ENCODE peak calls at places on chromosomes 3 and 15, in seven cellular contexts. W is nucleus accumbens; K is A172; V is lung microvascular endothelial cell; Z is activated naive CD4-positive, alpha-beta T cell; P is RPMI7951; D is Ammon's horn. I is an unnamed sample.

GRCh38 chr3:177724020-177724638 is 526.8 kb upstream of the TBL1XR1 start:
- DNase-seq in W (no peak), K (no peak), V (peak; percentile 74), Z (no peak), P (peak; percentile 20), D (peak; percentile 78), I (peak; percentile 44)

GRCh38 chr3:156685752-156686151 is 11.4 kb downstream of the TIPARP start:
- DNase-seq in W (no peak), K (no peak), V (no peak), Z (no peak), P (no peak), D (no peak), I (no peak)

GRCh38 chr3:150158974-150159625 is 188.4 kb upstream of the PFN2 start:
- DNase-seq in W (no peak), K (no peak), V (no peak), Z (no peak), P (peak; percentile 59), D (peak; percentile 30), I (no peak)

GRCh38 chr15:93035953-93036810 is 52.8 kb downstream of the RGMA start:
- DNase-seq in W (no peak), K (no peak), V (peak; percentile 34), Z (no peak), P (no peak), D (no peak), I (peak; percentile 34)

GRCh38 chr15:22880068-22880980 is 41.9 kb downstream of the NIPA2 start:
- DNase-seq in W (no peak), K (no peak), V (no peak), Z (no peak), P (no peak), D (no peak), I (no peak)

GRCh38 chr3:127035672-127036071 is 52.8 kb downstream of the PLXNA1 start:
- DNase-seq in W (no peak), K (peak; percentile 87), V (peak; percentile 34), Z (no peak), P (peak; percentile 78), D (no peak), I (no peak)

GRCh38 chr3:141170678-141171295 is 60.8 kb upstream of the PXYLP1 start:
- DNase-seq in W (no peak), K (no peak), V (no peak), Z (no peak), P (no peak), D (no peak), I (no peak)

GRCh38 chr3:52606373-52607085 is 70.1 kb downstream of the UQCC5 start:
- DNase-seq in W (no peak), K (peak; percentile 78), V (peak; percentile 46), Z (no peak), P (peak; percentile 29), D (peak; percentile 6), I (peak; percentile 32)

GRCh38 chr3:170808041-170808440 is 62.0 kb downstream of the RPL22L1 start:
- DNase-seq in W (no peak), K (no peak), V (peak; percentile 15), Z (no peak), P (peak; percentile 47), D (no peak), I (peak; percentile 16)

GRCh38 chr3:37338500-37338899 is 164.1 kb upstream of the LRRFIP2 start:
- DNase-seq in W (no peak), K (no peak), V (no peak), Z (no peak), P (no peak), D (no peak), I (no peak)

GRCh38 chr3:133362539-133362938 is 37.3 kb upstream of the BFSP2 start:
- DNase-seq in W (no peak), K (no peak), V (no peak), Z (no peak), P (no peak), D (no peak), I (no peak)

GRCh38 chr3:32257641-32258438 is 19.4 kb downstream of the CMTM8 start:
- DNase-seq in W (no peak), K (no peak), V (no peak), Z (no peak), P (no peak), D (no peak), I (no peak)

GRCh38 chr15:79003301-79003700 is 58.5 kb upstream of the CTSH start:
- DNase-seq in W (no peak), K (peak; percentile 84), V (peak; percentile 30), Z (no peak), P (peak; percentile 90), D (no peak), I (no peak)

GRCh38 chr15:56891852-56892251 is 26.6 kb upstream of the TCF12 start:
- DNase-seq in W (no peak), K (no peak), V (no peak), Z (no peak), P (no peak), D (no peak), I (no peak)

GRCh38 chr3:94616833-94617232 is 554.0 kb downstream of the NSUN3 start:
- DNase-seq in W (no peak), K (no peak), V (no peak), Z (no peak), P (no peak), D (no peak), I (no peak)

GRCh38 chr3:12963869-12964712 is 109.1 kb downstream of the IQSEC1 start:
- DNase-seq in W (no peak), K (peak; percentile 40), V (peak; percentile 91), Z (no peak), P (peak; percentile 35), D (no peak), I (peak; percentile 70)

GRCh38 chr3:52881834-52882233 is 15.5 kb downstream of the STIMATE start:
- DNase-seq in W (no peak), K (no peak), V (no peak), Z (no peak), P (no peak), D (no peak), I (no peak)

GRCh38 chr3:159765025-159765859 is 223.4 kb upstream of the IL12A start:
- DNase-seq in W (peak; percentile 57), K (peak; percentile 98), V (peak; percentile 94), Z (no peak), P (peak; percentile 100), D (peak; percentile 59), I (peak; percentile 88)

GRCh38 chr3:197516517-197516889 is 39.3 kb downstream of the BDH1 start:
- DNase-seq in W (no peak), K (peak; percentile 99), V (peak; percentile 74), Z (no peak), P (peak; percentile 98), D (no peak), I (peak; percentile 34)

GRCh38 chr3:184785856-184786255 is 26.1 kb upstream of the VPS8 start:
- DNase-seq in W (no peak), K (no peak), V (no peak), Z (no peak), P (no peak), D (no peak), I (no peak)

GRCh38 chr3:106126836-106127235 is 258.0 kb upstream of the CBLB start:
- DNase-seq in W (no peak), K (no peak), V (no peak), Z (no peak), P (no peak), D (no peak), I (no peak)

GRCh38 chr3:15982667-15983145 is 184.9 kb upstream of the ANKRD28 start:
- DNase-seq in W (peak; percentile 72), K (peak; percentile 95), V (peak; percentile 53), Z (no peak), P (peak; percentile 97), D (peak; percentile 74), I (no peak)

GRCh38 chr3:139797724-139798343 is 120.1 kb upstream of the NMNAT3 start:
- DNase-seq in W (no peak), K (peak; percentile 18), V (peak; percentile 37), Z (no peak), P (peak; percentile 52), D (no peak), I (no peak)

GRCh38 chr3:44058022-44058867 is 183.4 kb upstream of the TOPAZ1 start:
- DNase-seq in W (peak; percentile 48), K (peak; percentile 49), V (no peak), Z (no peak), P (peak; percentile 62), D (peak; percentile 43), I (no peak)

I was measured in endothelial cell of umbilical vein.